ENCODE peak calls at places on chromosomes 6 and 20, in five cellular contexts. J is neural progenitor cell, V is GM23248, C is SK-N-SH, M is neuronal stem cell. P is an unnamed sample.

GRCh38 chr6:74870403-74870802 is 335.4 kb downstream of the COL12A1 start:
- DNase-seq in J (no peak), M (no peak), C (no peak), V (peak), P (no peak)

GRCh38 chr6:7148100-7148822 is 40.5 kb downstream of the RREB1 start:
- DNase-seq in M (no peak), J (no peak), V (peak), C (no peak), P (no peak)

GRCh38 chr6:28354688-28355554 is 5.2 kb downstream of the ZKSCAN3 start:
- DNase-seq in J (no peak), C (no peak), V (no peak), M (no peak), P (no peak)

GRCh38 chr6:113930183-113930582 is 40.8 kb downstream of the HDAC2 start:
- DNase-seq in J (no peak), V (no peak), M (no peak), C (no peak), P (no peak)

GRCh38 chr20:10586296-10586695 is 87.5 kb downstream of the JAG1 start:
- DNase-seq in C (no peak), M (no peak), V (no peak), J (no peak), P (no peak)

GRCh38 chr6:30483677-30484279 is 5.5 kb upstream of the HLA-E start:
- DNase-seq in J (peak), V (peak), M (peak), C (peak), P (no peak)

GRCh38 chr6:155943635-155944034 is 488.0 kb upstream of the NOX3 start:
- DNase-seq in M (no peak), V (peak), C (no peak), J (no peak), P (no peak)

GRCh38 chr6:42269553-42269952 is 51.9 kb upstream of the MRPS10 start:
- DNase-seq in V (no peak), J (no peak), C (no peak), M (no peak), P (no peak)

GRCh38 chr20:50513169-50514034 is 3.2 kb downstream of the PTPN1 start:
- DNase-seq in J (no peak), M (no peak), V (peak), C (no peak), P (no peak)

GRCh38 chr6:167781066-167781767 is 45.5 kb upstream of the AFDN start:
- DNase-seq in M (no peak), J (no peak), C (no peak), V (no peak), P (no peak)

GRCh38 chr6:17303444-17303843 is 22.3 kb downstream of the RBM24 start:
- DNase-seq in M (no peak), V (no peak), C (no peak), J (no peak), P (no peak)

GRCh38 chr6:155493694-155494143 is 38.1 kb upstream of the NOX3 start:
- DNase-seq in M (no peak), V (peak), J (no peak), C (no peak), P (peak)

GRCh38 chr6:139514819-139515218 is 140.4 kb upstream of the CITED2 start:
- DNase-seq in V (no peak), M (no peak), J (no peak), C (no peak), P (no peak)

GRCh38 chr20:9200620-9201019 is 131.7 kb downstream of the PLCB4 start:
- DNase-seq in M (no peak), J (no peak), V (peak), C (no peak), P (no peak)

GRCh38 chr20:50369225-50370035 is 140.8 kb upstream of the PTPN1 start:
- DNase-seq in M (no peak), V (no peak), C (no peak), J (no peak), P (no peak)

GRCh38 chr6:8437813-8438212 is 2.5 kb upstream of the SLC35B3 start:
- DNase-seq in M (no peak), J (no peak), C (no peak), V (no peak), P (no peak)

GRCh38 chr20:7853493-7853892 is 86.8 kb downstream of the HAO1 start:
- DNase-seq in M (no peak), J (no peak), V (peak), C (no peak), P (no peak)

GRCh38 chr6:148565931-148566663 is 180.7 kb upstream of the UST start:
- DNase-seq in C (no peak), J (no peak), V (peak), M (no peak), P (no peak)

GRCh38 chr6:43873806-43874714 is 104.0 kb downstream of the VEGFA start:
- DNase-seq in C (no peak), J (peak), V (no peak), M (no peak), P (no peak)

GRCh38 chr6:119347466-119348307 is 1.9 kb downstream of the MAN1A1 start:
- DNase-seq in V (peak), J (no peak), C (no peak), M (no peak), P (no peak)

GRCh38 chr6:151762817-151763216 is 44.7 kb upstream of the ESR1 start:
- DNase-seq in V (no peak), J (no peak), C (no peak), M (no peak), P (no peak)

GRCh38 chr6:151760486-151760885 is 47.0 kb upstream of the ESR1 start:
- DNase-seq in J (no peak), M (no peak), C (no peak), V (no peak), P (no peak)

GRCh38 chr6:151753581-151753980 is 53.9 kb upstream of the ESR1 start:
- DNase-seq in C (no peak), V (no peak), J (no peak), M (no peak), P (no peak)

GRCh38 chr6:151763303-151763702 is 44.2 kb upstream of the ESR1 start:
- DNase-seq in M (no peak), J (peak), C (peak), V (peak), P (no peak)

DNA sequence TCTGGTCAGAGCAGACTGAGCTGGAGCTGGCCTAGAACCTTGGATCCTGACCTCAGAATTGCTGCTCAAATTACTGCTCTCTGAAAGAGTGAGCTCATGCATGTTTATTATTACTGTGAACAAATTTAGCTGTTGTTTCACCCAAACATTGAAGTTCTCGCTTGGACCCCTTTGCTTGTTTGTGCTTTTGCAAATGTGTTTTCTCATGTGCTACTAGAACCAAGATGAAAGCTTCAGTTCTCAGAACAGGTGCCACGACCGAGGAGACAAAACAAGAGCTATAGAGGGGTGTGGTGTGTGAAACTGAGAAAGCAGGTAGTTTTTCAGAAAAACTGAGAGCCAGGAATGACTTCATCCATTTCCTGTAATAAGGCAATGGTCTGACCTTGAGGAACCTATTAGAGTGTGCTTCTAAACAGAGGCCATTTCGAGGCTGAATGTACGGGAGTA is 50.0 kb upstream of the ESR1 start:
- DNase-seq in M (no peak), J (no peak), V (no peak), C (no peak), P (no peak)
- H3K9ac ChIP-seq in M (no peak), J (no peak), V (no peak), C (no peak), P (no peak)

GRCh38 chr20:22574545-22575086 is 9.8 kb downstream of the FOXA2 start:
- DNase-seq in C (no peak), M (no peak), J (no peak), V (no peak), P (no peak)
- H3K9ac ChIP-seq in C (no peak), M (no peak), J (no peak), V (no peak), P (no peak)

GRCh38 chr20:17625246-17626051 is 55.6 kb downstream of the DSTN start:
- DNase-seq in C (peak), J (no peak), M (no peak), V (no peak), P (no peak)

GRCh38 chr20:17628101-17628841 is 53.8 kb downstream of the RRBP1 start:
- DNase-seq in V (no peak), C (no peak), J (no peak), M (no peak), P (no peak)

GRCh38 chr20:17627101-17627950 is 54.7 kb downstream of the RRBP1 start:
- DNase-seq in M (no peak), J (no peak), C (no peak), V (no peak), P (no peak)

GRCh38 chr20:17624551-17625245 is 54.8 kb downstream of the DSTN start:
- DNase-seq in V (no peak), J (no peak), M (no peak), C (peak), P (no peak)

GRCh38 chr20:17626217-17627007 is 55.6 kb downstream of the RRBP1 start:
- DNase-seq in C (no peak), J (no peak), M (no peak), V (no peak), P (no peak)
- H3K9ac ChIP-seq in C (no peak), J (no peak), M (peak), V (no peak), P (no peak)

DNA sequence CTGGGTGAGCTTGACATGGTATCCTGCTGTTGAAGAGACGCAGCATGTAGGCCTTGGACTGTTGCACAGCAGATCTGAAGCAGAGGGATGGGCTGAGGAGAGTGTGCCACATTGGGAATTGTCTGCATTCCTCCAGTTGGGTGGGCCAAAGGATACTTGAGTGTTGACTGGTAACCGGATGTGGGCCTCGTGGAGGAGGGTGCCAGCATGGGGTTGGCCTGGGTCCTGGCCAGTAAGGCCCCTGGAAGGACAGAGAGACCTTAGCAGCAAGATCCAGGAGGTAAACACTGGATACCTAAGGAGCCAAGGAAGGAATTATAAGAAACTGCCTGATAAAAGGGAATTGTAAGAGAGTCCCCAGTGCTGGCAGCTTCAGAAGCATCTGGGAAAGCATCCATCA is 76.9 kb downstream of the FIG4 start:
- DNase-seq in V (peak), C (no peak), J (no peak), M (no peak), P (no peak)
- H3K9ac ChIP-seq in V (peak), C (no peak), J (no peak), M (no peak), P (no peak)

GRCh38 chr6:137700751-137701477 is 166.1 kb upstream of the TNFAIP3 start:
- DNase-seq in V (no peak), M (no peak), C (no peak), J (no peak), P (no peak)

GRCh38 chr6:137702791-137703424 is 164.2 kb upstream of the TNFAIP3 start:
- DNase-seq in M (no peak), J (no peak), C (no peak), V (no peak), P (no peak)

GRCh38 chr6:137699036-137699683 is 167.9 kb upstream of the TNFAIP3 start:
- DNase-seq in C (no peak), V (peak), J (no peak), M (no peak), P (no peak)

GRCh38 chr6:137704802-137705165 is 162.3 kb upstream of the TNFAIP3 start:
- DNase-seq in V (no peak), M (no peak), J (no peak), C (no peak), P (no peak)

DNA sequence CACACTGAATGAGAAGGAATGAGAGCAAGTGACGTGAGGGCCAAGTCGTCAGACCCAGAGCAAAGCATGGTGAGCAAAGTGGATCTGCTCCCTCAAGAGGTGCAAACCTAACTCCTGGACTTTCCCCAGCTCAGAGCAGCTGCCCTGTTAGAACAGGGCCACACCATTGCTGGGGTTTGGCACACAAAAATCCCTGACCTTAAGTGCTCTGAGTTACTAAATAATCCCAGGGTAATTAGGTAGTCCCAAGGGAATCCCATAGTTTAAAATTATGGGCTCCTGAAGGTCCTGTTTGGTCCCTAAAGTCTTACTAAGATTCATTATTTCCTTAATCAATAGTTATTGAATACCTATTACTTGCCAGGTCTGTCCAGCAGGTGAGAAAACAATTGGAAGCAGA is 165.1 kb upstream of the TNFAIP3 start:
- DNase-seq in C (no peak), M (no peak), V (no peak), J (no peak), P (no peak)
- H3K9ac ChIP-seq in C (no peak), M (peak), V (no peak), J (no peak), P (no peak)

P was measured in SK-N-MC.